ENCODE peak calls at places on chromosomes 12 and 14, in eight cellular contexts. F, B, X, M, K, J, W and I are unnamed samples.

GRCh38 chr12:56634242-56634836 is 4.2 kb upstream of the BAZ2A start:
- DNase-seq in M (peak; percentile 45), K (peak; percentile 36), F (no peak), X (no peak), W (no peak), B (peak; percentile 35), J (peak; percentile 57), I (no peak)

GRCh38 chr14:93903342-93904184 is 23.6 kb upstream of the FAM181A start:
- DNase-seq in B (peak; percentile 34), W (no peak), M (no peak), F (no peak), X (no peak), K (no peak), J (no peak), I (no peak)

GRCh38 chr14:61098711-61099110 is 117.7 kb downstream of the SLC38A6 start:
- DNase-seq in W (no peak), M (no peak), X (no peak), K (no peak), J (no peak), F (no peak), B (no peak), I (no peak)

GRCh38 chr12:122422769-122423257 is 344 bp upstream of the CLIP1 start:
- DNase-seq in W (peak; percentile 47), K (no peak), X (peak; percentile 53), M (peak; percentile 37), B (peak; percentile 85), F (peak; percentile 70), J (peak; percentile 60), I (no peak)

GRCh38 chr14:26598081-26598671 is 343 bp upstream of the NOVA1 start:
- DNase-seq in F (peak; percentile 97), J (no peak), M (peak; percentile 91), B (peak; percentile 82), X (peak; percentile 41), K (peak; percentile 84), W (peak; percentile 97), I (no peak)

GRCh38 chr12:44589697-44590096 is 286.4 kb downstream of the NELL2 start:
- DNase-seq in K (no peak), X (no peak), F (no peak), B (no peak), W (no peak), M (no peak), J (no peak), I (peak; percentile 1)

GRCh38 chr14:100836961-100837811 is 11.3 kb downstream of the MEG3 start:
- DNase-seq in F (no peak), J (no peak), M (no peak), B (no peak), K (no peak), X (no peak), W (no peak), I (no peak)

GRCh38 chr12:90514325-90514724 is 440.7 kb downstream of the CCER1 start:
- DNase-seq in X (no peak), W (peak; percentile 25), M (no peak), K (no peak), J (no peak), B (peak; percentile 26), F (peak; percentile 24), I (no peak)

GRCh38 chr14:93337143-93337753 is 4.4 kb upstream of the BTBD7 start:
- DNase-seq in K (no peak), M (no peak), B (no peak), J (no peak), F (no peak), W (no peak), X (no peak), I (no peak)

GRCh38 chr12:26028953-26029740 is 70.7 kb downstream of the RASSF8 start:
- DNase-seq in X (no peak), J (peak; percentile 15), M (no peak), K (no peak), F (peak; percentile 80), B (peak; percentile 72), W (peak; percentile 75), I (no peak)

GRCh38 chr12:67651380-67651695 is 2.8 kb downstream of the DYRK2 start:
- DNase-seq in J (peak; percentile 54), X (no peak), F (peak; percentile 70), M (no peak), B (peak; percentile 72), K (no peak), W (peak; percentile 58), I (no peak)

DNA sequence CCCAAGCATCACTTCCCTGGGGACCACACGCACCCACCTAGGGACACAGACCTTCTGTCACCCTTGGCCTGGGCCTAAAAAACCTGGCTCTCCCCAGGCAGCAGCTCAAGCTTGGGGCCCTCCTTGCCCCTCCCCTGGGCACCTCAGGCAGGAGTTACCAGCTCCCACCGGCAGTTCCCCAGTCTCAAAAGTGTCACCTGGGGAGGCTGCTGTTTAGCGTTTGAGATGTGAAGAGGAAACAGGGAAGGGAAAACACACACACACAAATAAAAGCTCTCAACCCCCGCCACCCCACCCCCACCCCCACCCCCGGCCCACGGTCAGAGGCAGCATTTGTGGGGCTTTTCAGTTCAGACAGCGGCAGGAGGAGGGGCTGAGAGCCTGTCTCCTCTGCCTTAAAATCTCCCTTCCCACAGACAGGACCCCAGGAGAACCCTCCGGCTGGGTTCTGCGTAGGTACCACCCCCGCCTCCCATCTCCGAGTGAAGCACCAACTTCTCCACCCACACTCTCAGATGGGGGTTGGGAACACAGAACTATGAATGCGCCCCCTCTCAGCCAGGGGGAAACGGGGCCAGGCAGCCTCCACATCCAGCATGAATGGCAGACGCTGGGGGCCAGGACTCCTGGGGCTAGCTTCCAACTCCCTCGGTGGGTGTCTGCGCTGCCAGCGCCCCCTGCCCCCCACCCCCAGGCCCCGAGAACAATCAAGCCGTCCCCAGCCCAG is 3.0 kb downstream of the NCOR2 start:
- DNase-seq in M (no peak), F (no peak), X (no peak), K (no peak), B (peak; percentile 36), W (no peak), J (no peak), I (no peak)
- H3K27ac ChIP-seq in M (peak overlapping the region; percentile 32), F (no peak overlapping the region), X (no peak overlapping the region), K (peak overlapping the region; percentile 97), B (no peak overlapping the region), W (peak overlapping the region; percentile 45), J (no peak overlapping the region), I (no peak overlapping the region)

DNA sequence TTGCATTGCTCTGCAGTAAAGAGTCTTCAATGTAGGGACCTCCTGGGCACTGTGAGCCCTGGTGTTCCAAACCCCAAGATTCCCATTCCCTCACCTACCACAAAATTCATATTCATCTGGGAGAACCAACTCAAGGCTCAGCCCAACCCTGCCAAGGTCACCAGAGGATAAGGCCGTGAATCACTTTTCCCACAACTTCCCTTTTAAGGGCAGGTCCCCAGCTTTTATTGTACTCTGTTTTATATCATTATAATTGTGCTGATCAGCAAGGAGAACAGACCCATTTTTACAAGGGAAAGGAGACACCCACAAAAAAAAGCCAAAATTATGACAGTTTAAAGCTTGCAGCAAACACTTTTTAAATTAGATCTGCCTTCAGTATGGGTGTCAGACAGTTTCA is 363.0 kb upstream of the FKBP4 start:
- DNase-seq in W (peak; percentile 21), M (peak; percentile 48), K (no peak), J (no peak), X (no peak), F (no peak), B (peak; percentile 75), I (no peak)
- H3K27ac ChIP-seq in W (no peak overlapping the region), M (peak overlapping the region; percentile 74), K (peak overlapping the region; percentile 64), J (no peak overlapping the region), X (no peak overlapping the region), F (no peak overlapping the region), B (no peak overlapping the region), I (no peak overlapping the region)

DNA sequence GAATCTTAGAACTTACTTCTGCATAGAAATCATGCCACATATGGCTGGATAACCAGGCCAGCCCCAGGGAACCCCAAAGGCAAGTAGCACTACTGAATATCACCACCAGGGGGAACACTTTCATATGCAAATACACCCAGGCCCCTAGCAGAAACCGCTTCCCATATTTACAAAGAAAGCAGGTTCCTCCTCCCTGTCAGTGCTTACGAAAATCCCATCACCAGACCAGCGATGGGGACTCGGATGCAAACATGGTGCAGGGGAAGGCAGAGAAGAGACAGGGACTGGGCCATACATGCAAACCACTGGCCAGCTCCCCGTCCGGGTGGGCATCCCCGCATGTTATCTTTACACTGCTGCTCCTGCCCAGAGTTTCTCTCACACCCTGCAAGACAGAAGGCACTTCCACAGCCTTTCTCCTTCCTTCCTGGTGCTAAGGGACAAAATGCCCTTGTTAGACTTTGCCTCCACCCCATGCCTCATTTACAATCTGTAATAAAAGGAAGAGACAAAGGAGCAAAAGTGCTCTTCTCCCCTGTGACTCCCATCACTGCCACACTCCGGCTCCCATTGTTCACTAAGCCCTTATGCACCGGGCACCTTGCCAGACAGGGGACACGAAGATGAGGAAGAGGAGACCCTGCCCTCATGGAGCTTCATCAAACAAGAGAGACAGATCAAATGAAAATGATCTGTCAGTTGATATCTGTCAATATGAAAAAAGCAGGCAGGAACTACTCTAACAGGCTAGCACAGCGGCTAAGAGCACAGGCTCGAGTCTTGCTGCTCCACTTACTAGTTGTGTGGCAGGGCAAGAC is 62.3 kb downstream of the PTPN21 start:
- DNase-seq in B (peak; percentile 80), M (peak; percentile 52), K (peak; percentile 77), X (peak; percentile 73), W (peak; percentile 87), J (peak; percentile 76), F (peak; percentile 81), I (no peak)
- H3K27ac ChIP-seq in B (no peak overlapping the region), M (no peak overlapping the region), K (no peak overlapping the region), X (no peak overlapping the region), W (peak overlapping the region; percentile 89), J (no peak overlapping the region), F (no peak overlapping the region), I (no peak overlapping the region)

GRCh38 chr12:52372216-52373154 is 5.2 kb upstream of the KRT85 start:
- DNase-seq in B (peak; percentile 95), X (peak; percentile 70), W (peak; percentile 96), K (peak; percentile 80), J (peak; percentile 54), F (peak; percentile 91), M (peak; percentile 79), I (peak; percentile 40)
- H3K27ac ChIP-seq in B (no peak overlapping the region), X (no peak overlapping the region), W (no peak overlapping the region), K (peak overlapping the region; percentile 67), J (no peak overlapping the region), F (no peak overlapping the region), M (peak overlapping the region; percentile 39), I (no peak overlapping the region)

GRCh38 chr12:74370608-74371216 is 166.9 kb upstream of the ATXN7L3B start:
- DNase-seq in X (no peak), M (no peak), W (no peak), B (no peak), F (no peak), J (no peak), K (no peak), I (peak; percentile 49)

GRCh38 chr12:74365178-74365964 is 172.3 kb upstream of the ATXN7L3B start:
- DNase-seq in K (no peak), M (no peak), F (peak; percentile 51), X (peak; percentile 75), W (peak; percentile 48), J (peak; percentile 42), B (peak; percentile 6), I (no peak)
- H3K27ac ChIP-seq in K (no peak overlapping the region), M (no peak overlapping the region), F (no peak overlapping the region), X (peak overlapping the region; percentile 53), W (no peak overlapping the region), J (no peak overlapping the region), B (no peak overlapping the region), I (no peak overlapping the region)